ENCODE peak calls at places on chromosome 9, in six cellular contexts. One of them, this sample, is unnamed.

GRCh38 chr9:79471577-79472543 is 99.9 kb upstream of the TLE4 start:
- DNase-seq in mesothelial cell of epicardium: no peak
- DNase-seq in GM12865: peak; percentile 24
- DNase-seq in GM10248: no peak
- DNase-seq in AG04450: no peak
- DNase-seq in prostate gland: peak; percentile 45
- DNase-seq in this sample: no peak

GRCh38 chr9:33288828-33289483 is 1.4 kb upstream of the NFX1 start:
- DNase-seq in mesothelial cell of epicardium: no peak
- DNase-seq in GM12865: no peak
- DNase-seq in GM10248: no peak
- DNase-seq in AG04450: no peak
- DNase-seq in prostate gland: no peak
- DNase-seq in this sample: peak; percentile 15

GRCh38 chr9:89714316-89714715 is 109.5 kb downstream of the GADD45G start:
- DNase-seq in mesothelial cell of epicardium: no peak
- DNase-seq in GM12865: no peak
- DNase-seq in GM10248: no peak
- DNase-seq in AG04450: no peak
- DNase-seq in prostate gland: peak; percentile 28
- DNase-seq in this sample: no peak

GRCh38 chr9:81530846-81531245 is 158.5 kb downstream of the TLE1 start:
- DNase-seq in mesothelial cell of epicardium: no peak
- DNase-seq in GM12865: no peak
- DNase-seq in GM10248: no peak
- DNase-seq in AG04450: no peak
- DNase-seq in prostate gland: no peak
- DNase-seq in this sample: no peak

GRCh38 chr9:77595426-77596051 is 52.6 kb downstream of the GNA14 start:
- DNase-seq in mesothelial cell of epicardium: no peak
- DNase-seq in GM12865: no peak
- DNase-seq in GM10248: no peak
- DNase-seq in AG04450: no peak
- DNase-seq in prostate gland: no peak
- DNase-seq in this sample: no peak

GRCh38 chr9:74577956-74578355 is 80.8 kb downstream of the RORB start:
- DNase-seq in mesothelial cell of epicardium: no peak
- DNase-seq in GM12865: no peak
- DNase-seq in GM10248: no peak
- DNase-seq in AG04450: no peak
- DNase-seq in prostate gland: no peak
- DNase-seq in this sample: no peak

GRCh38 chr9:87556821-87557220 is 59.2 kb downstream of the DAPK1 start:
- DNase-seq in mesothelial cell of epicardium: no peak
- DNase-seq in GM12865: peak; percentile 46
- DNase-seq in GM10248: no peak
- DNase-seq in AG04450: no peak
- DNase-seq in prostate gland: no peak
- DNase-seq in this sample: no peak

GRCh38 chr9:87122947-87123685 is 175.8 kb upstream of the GAS1 start:
- DNase-seq in mesothelial cell of epicardium: no peak
- DNase-seq in GM12865: no peak
- DNase-seq in GM10248: no peak
- DNase-seq in AG04450: no peak
- DNase-seq in prostate gland: no peak
- DNase-seq in this sample: no peak

GRCh38 chr9:79623799-79624721 is 52.3 kb downstream of the TLE4 start:
- DNase-seq in mesothelial cell of epicardium: no peak
- DNase-seq in GM12865: peak; percentile 70
- DNase-seq in GM10248: peak; percentile 60
- DNase-seq in AG04450: no peak
- DNase-seq in prostate gland: no peak
- DNase-seq in this sample: no peak

GRCh38 chr9:7811679-7812078 is 12.1 kb upstream of the DMAC1 start:
- DNase-seq in mesothelial cell of epicardium: no peak
- DNase-seq in GM12865: no peak
- DNase-seq in GM10248: no peak
- DNase-seq in AG04450: no peak
- DNase-seq in prostate gland: no peak
- DNase-seq in this sample: no peak

GRCh38 chr9:127078988-127079387 is 43.4 kb downstream of the ANGPTL2 start:
- DNase-seq in mesothelial cell of epicardium: no peak
- DNase-seq in GM12865: no peak
- DNase-seq in GM10248: no peak
- DNase-seq in AG04450: no peak
- DNase-seq in prostate gland: no peak
- DNase-seq in this sample: no peak

GRCh38 chr9:133556354-133556753 is 21.9 kb downstream of the ADAMTSL2 start:
- DNase-seq in mesothelial cell of epicardium: no peak
- DNase-seq in GM12865: no peak
- DNase-seq in GM10248: no peak
- DNase-seq in AG04450: no peak
- DNase-seq in prostate gland: no peak
- DNase-seq in this sample: no peak

GRCh38 chr9:90961375-90961774 is 159.8 kb downstream of the SYK start:
- DNase-seq in mesothelial cell of epicardium: no peak
- DNase-seq in GM12865: no peak
- DNase-seq in GM10248: no peak
- DNase-seq in AG04450: no peak
- DNase-seq in prostate gland: no peak
- DNase-seq in this sample: no peak

GRCh38 chr9:94867842-94868312 is 141.4 kb downstream of the AOPEP start:
- DNase-seq in mesothelial cell of epicardium: no peak
- DNase-seq in GM12865: no peak
- DNase-seq in GM10248: no peak
- DNase-seq in AG04450: peak; percentile 92
- DNase-seq in prostate gland: no peak
- DNase-seq in this sample: no peak

GRCh38 chr9:133592731-133593409 is 16.3 kb downstream of the FAM163B start:
- DNase-seq in mesothelial cell of epicardium: no peak
- DNase-seq in GM12865: peak; percentile 7
- DNase-seq in GM10248: no peak
- DNase-seq in AG04450: no peak
- DNase-seq in prostate gland: no peak
- DNase-seq in this sample: no peak

GRCh38 chr9:17191095-17191494 is 56.3 kb downstream of the CNTLN start:
- DNase-seq in mesothelial cell of epicardium: no peak
- DNase-seq in GM12865: no peak
- DNase-seq in GM10248: no peak
- DNase-seq in AG04450: no peak
- DNase-seq in prostate gland: no peak
- DNase-seq in this sample: no peak

GRCh38 chr9:129624168-129624759 is 1.7 kb upstream of the NTMT1 start:
- DNase-seq in mesothelial cell of epicardium: peak; percentile 74
- DNase-seq in GM12865: peak; percentile 59
- DNase-seq in GM10248: peak; percentile 73
- DNase-seq in AG04450: no peak
- DNase-seq in prostate gland: no peak
- DNase-seq in this sample: peak; percentile 89

GRCh38 chr9:22863106-22863505 is 416.5 kb downstream of the DMRTA1 start:
- DNase-seq in mesothelial cell of epicardium: no peak
- DNase-seq in GM12865: no peak
- DNase-seq in GM10248: no peak
- DNase-seq in AG04450: no peak
- DNase-seq in prostate gland: no peak
- DNase-seq in this sample: no peak

GRCh38 chr9:123282343-123283047 is 14.1 kb upstream of the STRBP start:
- DNase-seq in mesothelial cell of epicardium: no peak
- DNase-seq in GM12865: no peak
- DNase-seq in GM10248: no peak
- DNase-seq in AG04450: no peak
- DNase-seq in prostate gland: no peak
- DNase-seq in this sample: no peak
- TF ChIP-seq CTCF in mesothelial cell of epicardium: no peak
- TF ChIP-seq CTCF in GM12865: no peak
- TF ChIP-seq CTCF in GM10248: no peak
- TF ChIP-seq CTCF in AG04450: no peak
- TF ChIP-seq CTCF in prostate gland: no peak
- TF ChIP-seq CTCF in this sample: no peak

DNA sequence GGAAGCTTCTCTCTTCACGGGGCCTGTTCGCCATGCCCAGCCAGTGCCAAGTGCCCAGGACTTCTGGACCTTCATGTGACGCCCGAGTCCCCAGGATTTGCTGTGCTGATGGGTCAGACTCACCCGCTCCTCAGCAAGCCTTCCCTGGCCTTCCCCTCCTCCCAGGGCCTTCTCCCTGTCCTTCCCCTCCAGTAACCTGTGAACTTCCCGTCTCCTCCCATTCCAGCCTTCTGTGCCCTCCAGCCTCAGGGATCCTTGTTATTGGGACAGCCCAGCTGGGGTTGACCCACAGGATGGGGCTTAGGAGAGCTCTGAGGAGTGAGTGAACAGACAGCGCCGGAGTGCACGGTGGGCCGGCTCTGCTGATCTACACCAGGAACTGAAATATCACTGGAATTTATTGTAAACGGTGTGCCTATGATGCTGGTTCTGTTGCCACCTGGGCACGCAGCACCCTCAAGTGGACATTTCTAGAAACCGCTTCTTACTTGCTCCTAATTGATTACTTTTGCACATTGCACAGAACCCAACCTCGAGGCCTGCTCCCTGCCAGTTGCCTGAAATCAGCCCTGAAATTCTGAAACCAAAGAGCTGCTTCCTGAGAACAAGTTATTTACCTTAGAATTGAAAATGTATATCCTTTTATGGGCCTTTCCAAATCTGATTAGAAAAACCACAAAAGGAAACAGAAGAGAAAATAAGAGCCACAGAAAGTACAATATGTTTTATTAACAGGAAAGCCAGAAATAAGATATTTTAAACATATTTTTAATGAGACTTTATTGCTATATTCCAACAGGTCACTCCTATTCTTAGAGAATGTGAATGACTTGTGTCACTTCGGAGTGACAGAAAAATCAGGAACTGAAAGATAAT is 1.6 kb downstream of the SPAAR start:
- DNase-seq in mesothelial cell of epicardium: no peak
- DNase-seq in GM12865: peak; percentile 63
- DNase-seq in GM10248: peak; percentile 51
- DNase-seq in AG04450: no peak
- DNase-seq in prostate gland: peak; percentile 53
- DNase-seq in this sample: peak; percentile 40
- TF ChIP-seq CTCF in mesothelial cell of epicardium: peak; percentile 19
- TF ChIP-seq CTCF in GM12865: peak; percentile 46
- TF ChIP-seq CTCF in GM10248: peak; percentile 26
- TF ChIP-seq CTCF in AG04450: peak; percentile 62
- TF ChIP-seq CTCF in prostate gland: peak; percentile 70
- TF ChIP-seq CTCF in this sample: no peak

DNA sequence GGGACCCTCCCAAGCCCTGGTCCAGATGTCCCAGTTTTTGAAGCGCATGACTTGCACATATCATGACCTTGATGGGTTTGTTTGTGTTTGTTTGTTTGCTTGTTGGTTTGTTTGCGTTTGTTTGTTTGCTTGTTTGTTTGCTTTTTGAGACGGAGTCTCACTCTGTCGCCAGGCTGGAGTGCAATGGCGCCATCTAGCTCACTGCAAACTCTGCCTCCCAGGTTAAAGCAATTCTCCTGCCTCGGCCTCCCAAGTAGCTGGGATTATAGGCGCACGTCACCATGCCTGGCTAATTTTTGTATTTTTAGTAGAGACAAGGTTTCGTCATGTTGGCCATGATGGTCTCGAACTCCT is 13.0 kb upstream of the UBAC1 start:
- DNase-seq in mesothelial cell of epicardium: no peak
- DNase-seq in GM12865: no peak
- DNase-seq in GM10248: no peak
- DNase-seq in AG04450: no peak
- DNase-seq in prostate gland: no peak
- DNase-seq in this sample: no peak
- TF ChIP-seq CTCF in mesothelial cell of epicardium: no peak
- TF ChIP-seq CTCF in GM12865: no peak
- TF ChIP-seq CTCF in GM10248: no peak
- TF ChIP-seq CTCF in AG04450: no peak
- TF ChIP-seq CTCF in prostate gland: no peak
- TF ChIP-seq CTCF in this sample: no peak

GRCh38 chr9:2771661-2772060 is 54.4 kb downstream of the KCNV2 start:
- DNase-seq in mesothelial cell of epicardium: no peak
- DNase-seq in GM12865: no peak
- DNase-seq in GM10248: no peak
- DNase-seq in AG04450: no peak
- DNase-seq in prostate gland: no peak
- DNase-seq in this sample: no peak
- TF ChIP-seq CTCF in mesothelial cell of epicardium: no peak
- TF ChIP-seq CTCF in GM12865: no peak
- TF ChIP-seq CTCF in GM10248: no peak
- TF ChIP-seq CTCF in AG04450: no peak
- TF ChIP-seq CTCF in prostate gland: no peak
- TF ChIP-seq CTCF in this sample: no peak

GRCh38 chr9:137301086-137301947 is 754 bp downstream of the NRARP start:
- DNase-seq in mesothelial cell of epicardium: peak; percentile 65
- DNase-seq in GM12865: peak; percentile 58
- DNase-seq in GM10248: no peak
- DNase-seq in AG04450: no peak
- DNase-seq in prostate gland: peak; percentile 60
- DNase-seq in this sample: peak; percentile 74
- TF ChIP-seq CTCF in mesothelial cell of epicardium: no peak
- TF ChIP-seq CTCF in GM12865: no peak
- TF ChIP-seq CTCF in GM10248: peak; percentile 47
- TF ChIP-seq CTCF in AG04450: no peak
- TF ChIP-seq CTCF in prostate gland: peak; percentile 29
- TF ChIP-seq CTCF in this sample: no peak

DNA sequence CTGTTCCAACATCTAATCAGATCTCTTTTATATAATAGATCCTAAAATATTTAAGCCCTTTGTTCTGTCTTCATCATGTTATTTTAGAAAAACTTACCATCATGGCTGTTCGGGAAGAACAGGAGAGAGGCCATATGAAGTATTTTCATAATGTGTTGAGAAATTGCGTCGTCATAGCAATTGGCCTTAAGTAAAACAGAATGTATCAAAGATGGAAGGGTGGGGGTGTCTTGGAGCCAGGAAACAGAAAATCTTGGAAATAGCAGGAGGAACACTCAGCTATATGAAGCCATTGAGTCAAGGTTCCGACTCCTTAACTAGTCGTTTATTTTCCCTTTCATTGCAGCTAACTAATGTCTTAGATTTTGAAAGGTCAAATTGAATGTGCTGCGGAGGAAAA is 1.3 kb downstream of the SPTAN1 start:
- DNase-seq in mesothelial cell of epicardium: no peak
- DNase-seq in GM12865: no peak
- DNase-seq in GM10248: no peak
- DNase-seq in AG04450: peak; percentile 29
- DNase-seq in prostate gland: no peak
- DNase-seq in this sample: no peak
- TF ChIP-seq CTCF in mesothelial cell of epicardium: no peak
- TF ChIP-seq CTCF in GM12865: no peak
- TF ChIP-seq CTCF in GM10248: no peak
- TF ChIP-seq CTCF in AG04450: no peak
- TF ChIP-seq CTCF in prostate gland: no peak
- TF ChIP-seq CTCF in this sample: no peak

GRCh38 chr9:128414461-128414860 is 6.2 kb upstream of the CERCAM start:
- DNase-seq in mesothelial cell of epicardium: no peak
- DNase-seq in GM12865: no peak
- DNase-seq in GM10248: no peak
- DNase-seq in AG04450: no peak
- DNase-seq in prostate gland: no peak
- DNase-seq in this sample: no peak
- TF ChIP-seq CTCF in mesothelial cell of epicardium: no peak
- TF ChIP-seq CTCF in GM12865: peak; percentile 5
- TF ChIP-seq CTCF in GM10248: no peak
- TF ChIP-seq CTCF in AG04450: peak; percentile 40
- TF ChIP-seq CTCF in prostate gland: no peak
- TF ChIP-seq CTCF in this sample: no peak